ENCODE peak calls at places on chromosomes 3 and 15, in seven cellular contexts. N, H, P, R, I, U and X are unnamed samples.

GRCh38 chr3:13254028-13254951 is 165.8 kb downstream of the NUP210 start:
- DNase-seq in U (no peak), H (no peak), P (no peak), I (no peak), R (no peak), N (no peak), X (no peak)

GRCh38 chr15:39918688-39919385 is 1.2 kb downstream of the GPR176 start:
- DNase-seq in I (no peak), H (peak; percentile 78), R (peak; percentile 89), P (no peak), U (no peak), N (no peak), X (no peak)

GRCh38 chr15:101042320-101042719 is 123.2 kb downstream of the LRRK1 start:
- DNase-seq in H (no peak), P (peak; percentile 11), R (no peak), U (no peak), N (peak; percentile 28), I (no peak), X (no peak)

GRCh38 chr15:98955980-98956723 is 51.4 kb downstream of the PGPEP1L start:
- DNase-seq in P (peak; percentile 33), N (no peak), I (no peak), R (no peak), U (no peak), H (no peak), X (no peak)

GRCh38 chr3:194206375-194206774 is 70.4 kb downstream of the HES1 start:
- DNase-seq in R (no peak), P (peak; percentile 69), N (no peak), I (no peak), U (no peak), H (peak; percentile 52), X (no peak)

GRCh38 chr3:63051920-63052319 is 176.7 kb upstream of the CADPS start:
- DNase-seq in I (no peak), R (no peak), N (peak; percentile 42), P (no peak), U (no peak), H (no peak), X (peak; percentile 37)

GRCh38 chr3:45343947-45344346 is 44.4 kb upstream of the LARS2 start:
- DNase-seq in U (peak; percentile 5), I (no peak), R (peak; percentile 17), H (peak; percentile 10), N (no peak), P (no peak), X (no peak)

GRCh38 chr3:128094295-128095151 is 29.1 kb downstream of the RUVBL1 start:
- DNase-seq in R (no peak), H (no peak), P (no peak), I (no peak), N (no peak), U (no peak), X (no peak)

GRCh38 chr3:49397470-49397869 is 14.3 kb downstream of the RHOA start:
- DNase-seq in P (no peak), I (no peak), N (no peak), H (peak; percentile 73), U (no peak), R (peak; percentile 52), X (peak; percentile 26)

GRCh38 chr15:53978248-53978906 is at the start of gene UNC13C:
- DNase-seq in H (no peak), P (no peak), U (peak; percentile 7), I (no peak), N (no peak), R (no peak), X (peak; percentile 51)

GRCh38 chr3:59502806-59503205 is 453.0 kb upstream of the CFAP20DC start:
- DNase-seq in N (peak; percentile 42), H (peak; percentile 47), I (no peak), P (no peak), U (no peak), R (peak; percentile 89), X (peak; percentile 34)

GRCh38 chr3:26437678-26438077 is 184.9 kb upstream of the LRRC3B start:
- DNase-seq in P (no peak), H (no peak), U (no peak), I (no peak), R (peak; percentile 87), N (no peak), X (peak; percentile 15)

GRCh38 chr3:9194509-9195184 is 54.8 kb downstream of the SRGAP3 start:
- DNase-seq in U (no peak), R (no peak), H (no peak), P (no peak), I (no peak), N (no peak), X (no peak)

GRCh38 chr3:64399205-64399800 is 174.0 kb upstream of the PRICKLE2 start:
- DNase-seq in I (no peak), R (peak; percentile 78), U (peak; percentile 35), P (peak; percentile 37), H (peak; percentile 76), N (peak; percentile 48), X (peak; percentile 75)

GRCh38 chr3:146634346-146634745 is 29.2 kb upstream of the PLSCR5 start:
- DNase-seq in R (no peak), I (no peak), N (no peak), P (no peak), U (no peak), H (no peak), X (no peak)

GRCh38 chr3:193930247-193930646 is 205.7 kb upstream of the HES1 start:
- DNase-seq in U (no peak), H (no peak), P (no peak), R (no peak), N (no peak), I (no peak), X (no peak)

GRCh38 chr3:55624238-55624637 is 137.1 kb upstream of the WNT5A start:
- DNase-seq in P (no peak), I (no peak), R (peak; percentile 45), H (no peak), N (peak; percentile 53), U (no peak), X (no peak)

GRCh38 chr15:88272421-88272820 is 15.9 kb upstream of the NTRK3 start:
- DNase-seq in I (no peak), N (no peak), U (no peak), R (no peak), P (no peak), H (no peak), X (no peak)

GRCh38 chr15:88274534-88275460 is 18.3 kb upstream of the NTRK3 start:
- DNase-seq in N (peak; percentile 56), H (peak; percentile 73), P (peak; percentile 42), I (no peak), R (peak; percentile 58), U (peak; percentile 91), X (peak; percentile 77)

GRCh38 chr15:88275804-88276203 is 19.3 kb upstream of the NTRK3 start:
- DNase-seq in I (no peak), R (no peak), H (no peak), P (no peak), N (no peak), U (no peak), X (no peak)

DNA sequence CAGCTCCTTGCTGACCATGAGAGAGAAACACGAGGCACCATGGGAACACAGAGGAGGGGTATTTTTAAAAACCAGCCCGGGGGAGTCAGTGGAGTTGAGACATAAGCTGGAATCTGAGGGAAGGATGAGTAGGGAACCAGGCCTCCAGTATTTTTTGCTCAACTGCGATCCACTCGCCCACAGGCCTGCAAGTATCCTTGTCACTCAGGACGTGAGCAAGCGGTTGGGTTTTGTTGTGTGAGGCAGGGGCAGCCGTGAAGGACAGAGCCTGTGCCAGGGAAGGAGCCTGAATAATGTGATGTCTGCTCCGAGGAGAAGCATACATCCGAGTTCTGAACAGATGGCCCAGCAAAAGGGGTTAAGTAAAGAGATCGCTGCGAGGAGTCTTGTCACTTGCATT is 20.3 kb upstream of the NTRK3 start:
- DNase-seq in I (no peak), R (no peak), P (no peak), N (no peak), H (no peak), U (no peak), X (no peak)
- H3K27ac ChIP-seq in I (no peak overlapping the region), R (no peak overlapping the region), P (no peak overlapping the region), N (no peak overlapping the region), H (no peak overlapping the region), U (no peak overlapping the region), X (no peak overlapping the region)

DNA sequence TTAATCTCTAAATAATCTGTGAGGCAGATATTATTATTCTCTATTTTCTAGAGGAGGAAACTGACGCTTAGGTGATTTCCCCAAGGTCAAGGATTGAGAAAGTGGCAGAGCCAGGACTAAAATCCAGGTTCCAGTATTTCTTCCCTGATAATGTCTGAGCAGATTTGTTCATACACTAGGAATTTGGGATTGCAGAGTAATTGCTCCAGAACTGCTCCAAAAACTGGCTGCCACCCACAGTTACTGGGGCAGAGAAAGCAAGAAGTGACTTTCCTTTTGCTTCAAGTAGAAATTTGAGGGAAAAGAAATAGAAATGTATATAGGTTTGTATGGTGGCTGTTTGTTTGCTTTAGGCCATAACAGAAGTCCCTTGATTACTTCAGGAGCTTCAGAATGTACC is 60.6 kb downstream of the SLC12A8 start:
- DNase-seq in I (no peak), P (no peak), N (no peak), H (peak; percentile 67), R (no peak), U (no peak), X (no peak)
- H3K27ac ChIP-seq in I (no peak overlapping the region), P (no peak overlapping the region), N (peak overlapping the region; percentile 73), H (no peak overlapping the region), R (no peak overlapping the region), U (no peak overlapping the region), X (no peak overlapping the region)

DNA sequence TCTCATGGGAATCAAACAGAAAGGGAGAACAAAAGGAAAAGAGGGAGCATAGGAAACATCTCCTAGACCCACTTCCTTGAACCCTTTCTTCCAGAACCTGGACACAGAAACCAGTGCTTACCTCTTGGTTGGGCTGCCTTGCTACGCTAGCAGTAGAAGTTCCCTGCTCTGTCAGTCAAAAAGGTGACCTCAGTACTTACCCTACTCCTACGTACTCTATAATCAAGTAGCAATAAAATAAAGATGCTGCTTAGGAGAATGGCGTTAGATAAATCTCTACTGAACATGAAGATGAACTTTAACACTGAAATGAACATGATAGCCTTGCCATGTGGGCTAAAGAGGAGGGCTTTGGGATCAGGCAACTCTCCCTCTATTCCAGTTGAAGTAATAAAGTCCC is 7.4 kb downstream of the VEPH1 start:
- DNase-seq in R (no peak), P (no peak), I (no peak), H (no peak), U (no peak), N (no peak), X (no peak)
- H3K27ac ChIP-seq in R (no peak overlapping the region), P (no peak overlapping the region), I (no peak overlapping the region), H (no peak overlapping the region), U (no peak overlapping the region), N (no peak overlapping the region), X (no peak overlapping the region)

DNA sequence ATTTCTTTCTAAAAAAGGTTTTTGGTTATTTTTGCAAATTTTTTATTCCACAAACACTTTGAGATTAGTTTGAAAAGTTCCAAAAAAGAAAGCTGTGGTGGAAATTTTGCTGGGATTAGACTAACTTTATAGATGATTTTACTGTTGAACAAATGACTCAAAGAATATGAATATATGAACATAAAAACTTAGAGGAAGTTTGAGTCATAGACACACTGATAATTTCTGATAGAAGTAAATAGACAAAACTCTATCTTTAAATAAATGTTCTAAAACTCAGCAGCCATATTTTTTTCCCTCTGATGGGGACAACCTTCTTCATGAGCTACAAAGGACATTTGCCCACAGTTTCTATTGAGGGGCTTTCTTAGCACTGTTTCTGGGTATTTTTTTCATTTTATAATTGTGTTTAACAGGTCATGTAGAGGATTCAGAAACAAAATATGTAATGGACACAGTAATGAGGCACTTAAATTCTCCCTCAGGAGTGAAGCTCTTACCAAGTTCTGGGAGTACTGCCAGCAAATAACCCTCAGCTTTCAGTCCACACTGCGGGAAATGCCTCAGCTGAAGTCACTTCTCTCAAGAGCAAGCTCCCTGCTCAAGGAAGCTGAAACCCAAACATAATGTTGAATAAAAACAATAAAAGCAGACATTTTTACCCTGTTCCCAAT is 157.6 kb downstream of the NFKBIZ start:
- DNase-seq in R (peak; percentile 85), P (peak; percentile 64), N (no peak), I (no peak), U (peak; percentile 11), H (peak; percentile 96), X (peak; percentile 43)
- H3K27ac ChIP-seq in R (peak overlapping the region; percentile 90), P (no peak overlapping the region), N (no peak overlapping the region), I (no peak overlapping the region), U (peak overlapping the region; percentile 60), H (no peak overlapping the region), X (peak overlapping the region; percentile 68)

GRCh38 chr3:111335512-111335911 is 206.5 kb upstream of the CD96 start:
- DNase-seq in R (no peak), H (no peak), I (no peak), N (no peak), U (no peak), P (no peak), X (no peak)
- H3K27ac ChIP-seq in R (no peak overlapping the region), H (no peak overlapping the region), I (no peak overlapping the region), N (no peak overlapping the region), U (no peak overlapping the region), P (no peak overlapping the region), X (no peak overlapping the region)